ENCODE peak calls at places on chromosomes 11 and 22, in eight cellular contexts. F, Q, X, N, U, G, S and K are unnamed samples.

GRCh38 chr11:84963240-84963639 is 663.9 kb downstream of the DLG2 start:
- DNase-seq in F (no peak), Q (peak; percentile 17), X (no peak), N (no peak), U (no peak), G (no peak), S (no peak), K (no peak)

GRCh38 chr11:9144828-9145227 is 53.4 kb upstream of the SCUBE2 start:
- DNase-seq in F (no peak), Q (no peak), X (no peak), N (no peak), U (peak; percentile 57), G (no peak), S (peak; percentile 38), K (peak; percentile 22)

GRCh38 chr11:57370251-57370650 is 10.7 kb downstream of the PRG3 start:
- DNase-seq in F (peak; percentile 27), Q (peak; percentile 43), X (no peak), N (no peak), U (peak; percentile 94), G (no peak), S (peak; percentile 73), K (peak; percentile 77)

GRCh38 chr11:65014146-65014960 is at the start of gene ARL2:
- DNase-seq in F (no peak), Q (no peak), X (no peak), N (peak; percentile 96), U (peak; percentile 22), G (peak; percentile 17), S (no peak), K (no peak)

GRCh38 chr11:112627588-112628045 is 333.6 kb upstream of the NCAM1 start:
- DNase-seq in F (no peak), Q (no peak), X (no peak), N (peak; percentile 63), U (no peak), G (no peak), S (no peak), K (no peak)

GRCh38 chr11:43278302-43278956 is 33.4 kb upstream of the API5 start:
- DNase-seq in F (no peak), Q (peak; percentile 9), X (no peak), N (peak; percentile 27), U (peak; percentile 39), G (peak; percentile 30), S (peak; percentile 23), K (no peak)

GRCh38 chr11:36073411-36074203 is 129.7 kb downstream of the LDLRAD3 start:
- DNase-seq in F (no peak), Q (peak; percentile 73), X (no peak), N (no peak), U (peak; percentile 81), G (peak; percentile 82), S (peak; percentile 92), K (peak; percentile 74)

GRCh38 chr11:123560001-123560400 is 94.4 kb downstream of the SCN3B start:
- DNase-seq in F (peak; percentile 84), Q (peak; percentile 75), X (no peak), N (no peak), U (peak; percentile 53), G (peak; percentile 93), S (peak; percentile 88), K (peak; percentile 81)

GRCh38 chr22:44307509-44308169 is 5.1 kb downstream of the SHISAL1 start:
- DNase-seq in F (no peak), Q (no peak), X (no peak), N (no peak), U (no peak), G (no peak), S (peak; percentile 19), K (no peak)

GRCh38 chr11:47348859-47349258 is 3.6 kb downstream of the MYBPC3 start:
- DNase-seq in F (no peak), Q (peak; percentile 31), X (no peak), N (no peak), U (peak; percentile 13), G (no peak), S (peak; percentile 22), K (peak; percentile 20)

GRCh38 chr11:71406681-71407080 is 41.5 kb downstream of the DHCR7 start:
- DNase-seq in F (no peak), Q (no peak), X (no peak), N (no peak), U (no peak), G (no peak), S (no peak), K (no peak)

GRCh38 chr11:70503878-70504240 is 105.5 kb downstream of the CTTN start:
- DNase-seq in F (no peak), Q (no peak), X (no peak), N (no peak), U (no peak), G (no peak), S (no peak), K (no peak)

GRCh38 chr22:40519948-40520331 is 116.6 kb downstream of the MRTFA start:
- DNase-seq in F (no peak), Q (no peak), X (no peak), N (no peak), U (no peak), G (no peak), S (no peak), K (no peak)

GRCh38 chr11:87374206-87374793 is 336.6 kb downstream of the TMEM135 start:
- DNase-seq in F (no peak), Q (no peak), X (no peak), N (no peak), U (no peak), G (peak; percentile 10), S (no peak), K (no peak)

GRCh38 chr11:118856314-118856713 is 27.4 kb upstream of the CXCR5 start:
- DNase-seq in F (no peak), Q (no peak), X (no peak), N (peak; percentile 29), U (no peak), G (no peak), S (no peak), K (no peak)

GRCh38 chr11:75792127-75792731 is 22.8 kb upstream of the UVRAG start:
- DNase-seq in F (no peak), Q (no peak), X (no peak), N (no peak), U (no peak), G (no peak), S (no peak), K (no peak)

GRCh38 chr11:1854132-1854948 is 1.5 kb downstream of the LSP1 start:
- DNase-seq in F (no peak), Q (no peak), X (no peak), N (peak; percentile 76), U (no peak), G (no peak), S (no peak), K (no peak)

GRCh38 chr11:1854949-1855885 is 2.3 kb downstream of the LSP1 start:
- DNase-seq in F (no peak), Q (no peak), X (no peak), N (peak; percentile 90), U (no peak), G (no peak), S (no peak), K (no peak)

GRCh38 chr11:1852271-1852877 is 510 bp upstream of the LSP1 start:
- DNase-seq in F (no peak), Q (no peak), X (no peak), N (no peak), U (no peak), G (no peak), S (no peak), K (no peak)

GRCh38 chr11:1852885-1853284 is at the start of gene LSP1:
- DNase-seq in F (no peak), Q (no peak), X (no peak), N (peak; percentile 94), U (no peak), G (no peak), S (no peak), K (no peak)

GRCh38 chr11:1853376-1854131 is 670 bp downstream of the LSP1 start:
- DNase-seq in F (no peak), Q (no peak), X (no peak), N (no peak), U (no peak), G (no peak), S (no peak), K (no peak)
- TF ChIP-seq CTCF in F (no peak), Q (no peak), X (no peak), N (no peak), U (no peak), G (no peak), S (no peak), K (no peak)

DNA sequence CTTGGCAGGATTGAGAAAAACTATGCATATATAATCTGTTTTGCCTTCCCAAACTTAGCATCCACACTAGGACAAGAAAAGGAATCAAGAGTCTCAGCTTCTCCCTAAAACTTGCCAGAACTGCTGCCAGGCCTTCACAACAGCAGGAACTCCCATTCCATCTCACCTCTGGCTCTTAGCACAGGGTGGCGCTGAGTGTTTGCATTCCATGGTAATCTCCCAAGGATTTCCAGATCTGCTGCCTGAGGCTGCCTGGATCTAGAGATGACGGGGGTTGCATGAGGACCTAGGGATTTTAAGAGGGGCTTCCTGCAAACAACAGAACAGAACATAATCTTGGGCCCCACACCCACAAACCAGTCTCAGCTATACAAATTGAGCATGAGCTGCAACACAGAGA is 87.1 kb upstream of the OPCML start:
- DNase-seq in F (no peak), Q (no peak), X (no peak), N (no peak), U (no peak), G (no peak), S (no peak), K (no peak)
- TF ChIP-seq CTCF in F (no peak), Q (no peak), X (no peak), N (no peak), U (no peak), G (no peak), S (no peak), K (no peak)

DNA sequence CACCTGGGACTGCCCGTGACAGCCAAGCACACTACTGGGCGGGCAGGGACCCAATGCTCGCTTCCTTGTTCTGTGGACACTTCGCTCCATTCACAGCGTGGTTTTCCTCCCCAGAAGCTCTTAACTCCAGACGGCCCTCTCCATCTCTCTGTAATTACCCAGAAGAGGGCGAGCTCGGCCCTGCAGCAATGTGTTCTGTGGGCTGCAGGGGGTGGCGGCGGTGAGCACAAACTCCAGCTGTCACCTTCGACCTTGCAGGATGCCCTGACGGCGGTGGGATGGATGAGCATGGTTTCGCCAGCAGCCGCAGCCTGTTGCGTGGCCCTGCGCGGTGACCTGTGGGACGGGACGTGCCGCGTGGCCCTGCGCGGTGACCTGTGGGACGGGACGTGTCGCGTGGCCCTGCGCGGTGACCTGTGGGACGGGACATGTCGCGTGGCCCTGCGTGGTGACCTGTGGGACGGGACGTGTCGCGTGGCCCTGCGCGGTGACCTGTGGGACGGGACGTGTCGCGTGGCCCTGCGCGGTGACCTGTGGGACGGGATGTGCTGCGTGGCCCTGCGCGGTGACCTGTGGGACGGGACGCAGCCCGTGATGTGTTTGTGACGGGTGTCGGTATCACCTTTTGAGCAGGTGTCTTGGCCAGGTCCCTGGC is 1204.7 kb downstream of the BRD1 start:
- DNase-seq in F (no peak), Q (no peak), X (no peak), N (no peak), U (no peak), G (no peak), S (no peak), K (no peak)
- TF ChIP-seq CTCF in F (no peak), Q (no peak), X (no peak), N (no peak), U (no peak), G (no peak), S (no peak), K (no peak)

DNA sequence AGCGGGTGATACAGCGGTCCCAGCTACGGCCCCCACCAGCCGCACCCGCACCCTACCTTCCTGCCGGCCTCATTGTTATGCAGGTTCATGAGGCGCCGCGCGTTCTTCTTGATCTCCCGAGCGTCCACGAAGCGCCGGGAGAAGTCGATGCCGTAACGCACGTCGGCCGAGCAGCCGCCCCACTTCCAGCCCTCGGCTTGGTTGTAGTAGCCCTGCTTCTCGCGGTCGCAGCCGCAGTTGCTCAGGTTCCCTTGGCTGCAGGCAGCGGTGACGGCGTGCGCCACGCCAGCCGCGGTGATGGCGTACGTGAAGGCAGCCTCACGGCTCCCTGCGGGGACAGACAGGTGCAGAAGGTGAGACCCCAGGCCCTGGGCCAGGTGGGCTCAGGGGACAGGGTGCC is 45.9 kb downstream of the WNT7B start:
- DNase-seq in F (no peak), Q (no peak), X (no peak), N (no peak), U (no peak), G (no peak), S (no peak), K (no peak)
- TF ChIP-seq CTCF in F (no peak), Q (no peak), X (no peak), N (no peak), U (no peak), G (no peak), S (no peak), K (no peak)